ENCODE peak calls at places on chromosomes 4 and X, in six cellular contexts. U is CD4-positive, alpha-beta T cell; E is lower lobe of right lung; X is PC-3; Y is stomach; M is A549. V is an unnamed sample.

GRCh38 chr4:26032572-26033320 is 118.7 kb downstream of the SMIM20 start:
- DNase-seq in E (no peak), M (no peak), Y (no peak), U (no peak), X (peak), V (no peak)

GRCh38 chr4:152462715-152463114 is 73.2 kb downstream of the FBXW7 start:
- DNase-seq in E (no peak), Y (no peak), U (no peak), X (no peak), M (no peak), V (no peak)

GRCh38 chr4:106502106-106502699 is 133.6 kb upstream of the GIMD1 start:
- DNase-seq in X (peak), E (peak), Y (peak), U (peak), M (peak), V (no peak)

GRCh38 chr4:113587640-113588275 is 173.8 kb downstream of the CAMK2D start:
- DNase-seq in U (no peak), X (no peak), Y (no peak), E (no peak), M (no peak), V (no peak)

GRCh38 chr4:51835854-51836253 is 7.1 kb upstream of the DCUN1D4 start:
- DNase-seq in U (no peak), Y (no peak), E (no peak), X (no peak), M (no peak), V (no peak)

GRCh38 chr4:180455226-180455625 is 1788.0 kb upstream of the TENM3 start:
- DNase-seq in M (no peak), Y (no peak), E (no peak), X (peak), U (no peak), V (no peak)

GRCh38 chr4:177047070-177047850 is 254.5 kb upstream of the VEGFC start:
- DNase-seq in E (no peak), X (peak), U (peak), M (peak), Y (peak), V (no peak)

GRCh38 chr4:5101571-5101970 is 50.3 kb downstream of the STK32B start:
- DNase-seq in M (no peak), U (no peak), Y (no peak), X (no peak), E (no peak), V (no peak)

GRCh38 chr4:129929052-129929451 is 833.1 kb downstream of the C4orf33 start:
- DNase-seq in Y (no peak), U (no peak), E (no peak), M (no peak), X (peak), V (no peak)

GRCh38 chr4:88481557-88481956 is 24.6 kb downstream of the HERC5 start:
- DNase-seq in M (no peak), X (no peak), Y (no peak), E (no peak), U (no peak), V (no peak)

GRCh38 chrX:40284852-40285251 is 187.1 kb upstream of the BCOR start:
- DNase-seq in E (no peak), U (no peak), M (no peak), X (no peak), Y (no peak), V (no peak)

GRCh38 chr4:3045500-3045850 is 28.9 kb downstream of the HTT-AS start:
- DNase-seq in U (peak), M (no peak), E (peak), Y (peak), X (no peak), V (no peak)

GRCh38 chr4:52096048-52096447 is 44.9 kb downstream of the SPATA18 start:
- DNase-seq in E (no peak), X (peak), Y (no peak), M (no peak), U (no peak), V (peak)

GRCh38 chrX:63434665-63435064 is 83.5 kb upstream of the SPIN4 start:
- DNase-seq in E (no peak), M (no peak), U (no peak), X (peak), Y (no peak), V (no peak)

GRCh38 chrX:110442631-110443030 is 84.0 kb downstream of the RTL9 start:
- DNase-seq in M (peak), E (no peak), U (no peak), Y (no peak), X (peak), V (no peak)

GRCh38 chr4:187839765-187840164 is 155.8 kb upstream of the ZFP42 start:
- DNase-seq in X (no peak), Y (no peak), U (no peak), E (no peak), M (no peak), V (no peak)

GRCh38 chr4:53688186-53688790 is 97.0 kb upstream of the LNX1 start:
- DNase-seq in E (no peak), U (no peak), X (peak), Y (no peak), M (no peak), V (peak)

GRCh38 chrX:148609766-148610698 is 109.6 kb downstream of the AFF2 start:
- DNase-seq in U (no peak), E (no peak), X (no peak), M (no peak), Y (no peak), V (no peak)

GRCh38 chr4:184628103-184628502 is 21.1 kb downstream of the CASP3 start:
- DNase-seq in E (no peak), Y (no peak), U (no peak), M (no peak), X (no peak), V (no peak)

GRCh38 chrX:140733766-140734342 is 24.3 kb downstream of the LINC00632 start:
- DNase-seq in E (no peak), X (peak), U (no peak), Y (no peak), M (peak), V (no peak)

GRCh38 chr4:88897180-88897579 is 159.8 kb downstream of the FAM13A start:
- DNase-seq in X (peak), M (no peak), U (no peak), E (no peak), Y (no peak), V (no peak)

GRCh38 chr4:2091990-2092652 is 33.0 kb downstream of the NAT8L start:
- DNase-seq in M (no peak), X (no peak), E (no peak), Y (peak), U (no peak), V (no peak)

GRCh38 chr4:182143822-182144620 is 99.2 kb upstream of the TENM3 start:
- DNase-seq in E (no peak), Y (no peak), U (no peak), M (peak), X (peak), V (no peak)

GRCh38 chrX:118773782-118774181 is 46.4 kb downstream of the IL13RA1 start:
- DNase-seq in M (no peak), E (no peak), U (no peak), Y (peak), X (peak), V (peak)

GRCh38 chrX:97587171-97587570 is 703.5 kb downstream of the RPA4 start:
- DNase-seq in U (no peak), E (no peak), M (no peak), Y (no peak), X (no peak), V (no peak)
- H3K27ac ChIP-seq in U (no peak), E (no peak), M (no peak), Y (no peak), X (no peak), V (no peak)

DNA sequence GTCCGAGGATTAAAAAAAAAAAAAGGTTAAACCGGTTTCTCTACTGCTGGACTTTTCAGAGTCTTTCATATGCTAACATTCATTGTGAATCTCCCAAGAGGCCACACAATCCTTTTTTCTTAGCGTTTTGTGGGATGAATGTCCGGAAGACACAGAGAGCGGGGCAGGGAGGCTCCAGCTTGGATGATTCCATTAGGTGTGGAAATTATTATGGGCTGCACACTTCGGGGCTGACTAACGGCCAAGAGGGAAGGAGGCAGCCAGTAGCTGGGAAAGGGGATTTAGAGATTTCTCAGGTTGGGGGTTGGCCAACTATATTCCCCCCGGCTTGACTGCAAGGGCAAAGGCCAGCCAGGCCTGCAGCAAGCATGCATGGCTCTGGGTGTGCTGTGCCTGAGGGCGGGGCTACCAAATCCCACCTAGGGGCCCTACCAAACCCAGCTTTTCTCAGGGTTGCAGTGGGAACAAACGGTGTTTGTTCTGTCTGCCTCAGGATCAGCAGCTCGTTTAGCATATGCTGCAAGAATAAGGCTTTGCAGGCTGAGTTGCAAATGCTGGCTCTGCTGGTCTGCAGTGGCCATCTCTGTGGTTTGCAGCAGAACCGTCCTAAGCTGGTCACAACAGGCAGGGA is 28.6 kb downstream of the NYX start:
- DNase-seq in E (no peak), X (no peak), M (no peak), U (no peak), Y (no peak), V (no peak)
- H3K27ac ChIP-seq in E (no peak), X (no peak), M (no peak), U (no peak), Y (no peak), V (no peak)

DNA sequence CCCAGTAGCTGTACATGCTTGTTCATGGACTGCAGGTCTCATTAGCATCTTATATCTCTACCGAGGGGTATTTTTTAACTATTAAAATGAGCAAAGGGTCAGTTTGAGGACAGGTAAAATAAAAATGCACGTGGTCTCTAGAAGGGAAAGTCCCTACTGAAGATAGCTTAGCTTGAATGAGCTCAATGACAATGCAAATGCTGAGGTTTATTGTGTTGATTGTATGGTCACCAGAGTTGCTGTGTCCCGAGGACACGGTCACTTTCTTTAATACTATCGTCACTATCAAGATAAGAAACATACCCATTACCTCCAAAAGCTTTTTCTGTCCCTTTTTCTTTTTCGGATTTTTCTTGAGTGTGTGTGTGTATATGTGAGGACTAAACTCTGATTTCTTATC is 250.5 kb upstream of the PRKX start:
- DNase-seq in U (no peak), M (no peak), Y (no peak), E (no peak), X (no peak), V (no peak)
- H3K27ac ChIP-seq in U (no peak), M (no peak), Y (no peak), E (no peak), X (no peak), V (no peak)

DNA sequence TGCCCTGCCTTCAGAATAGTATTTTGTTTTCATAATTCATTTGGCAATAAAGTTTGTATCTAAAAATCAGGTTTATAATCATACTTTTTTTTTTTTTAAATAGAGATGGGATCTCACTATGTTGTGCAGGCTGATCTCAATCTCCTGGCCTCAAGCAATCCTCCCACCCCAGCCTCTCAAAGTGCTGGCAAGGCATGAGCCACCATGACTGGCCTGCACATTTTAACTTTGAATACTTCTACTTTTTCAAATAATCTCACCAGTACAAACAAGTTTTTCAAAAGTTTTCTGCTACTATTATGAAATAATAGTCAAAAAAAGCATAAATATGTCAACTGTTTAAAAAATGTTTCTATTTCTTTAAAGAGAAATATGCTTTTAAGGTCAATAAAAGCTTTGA is 69.6 kb upstream of the GPR34 start:
- DNase-seq in M (no peak), E (no peak), Y (no peak), U (no peak), X (no peak), V (no peak)
- H3K27ac ChIP-seq in M (no peak), E (no peak), Y (no peak), U (no peak), X (no peak), V (no peak)

GRCh38 chrX:38505583-38505982 is 55.8 kb upstream of the TSPAN7 start:
- DNase-seq in U (no peak), X (no peak), E (no peak), M (no peak), Y (no peak), V (no peak)

GRCh38 chrX:38500886-38501285 is 60.5 kb upstream of the TSPAN7 start:
- DNase-seq in Y (no peak), U (no peak), E (no peak), M (no peak), X (no peak), V (no peak)
- H3K27ac ChIP-seq in Y (no peak), U (no peak), E (no peak), M (no peak), X (no peak), V (no peak)

V was measured in epithelial cell of prostate.